ENCODE peak calls at places on chromosomes 12 and 14, in seven cellular contexts. A is thoracic aorta; C is endothelial cell; B is CD8-positive, alpha-beta T cell; F is cardiac muscle cell; M is H9; P is GM20000. N is an unnamed sample.

GRCh38 chr14:75539562-75540478 is 17.6 kb downstream of the BATF start:
- DNase-seq in B (peak), P (peak), C (no peak), M (no peak), F (no peak), A (no peak), N (no peak)

GRCh38 chr12:75724913-75725312 is 213.5 kb upstream of the KRR1 start:
- DNase-seq in M (no peak), P (no peak), F (peak), A (no peak), C (no peak), B (no peak), N (no peak)

GRCh38 chr12:45518516-45519235 is 210.8 kb upstream of the ARID2 start:
- DNase-seq in F (no peak), P (peak), B (peak), C (no peak), A (no peak), M (no peak), N (no peak)

GRCh38 chr12:50398931-50399330 is 1.8 kb upstream of the LARP4 start:
- DNase-seq in C (no peak), F (no peak), M (peak), A (no peak), P (no peak), B (no peak), N (no peak)

GRCh38 chr14:104386281-104386841 is 193.2 kb upstream of the C14orf180 start:
- DNase-seq in B (no peak), P (no peak), F (no peak), C (no peak), M (peak), A (no peak), N (peak)

GRCh38 chr12:94208433-94208921 is 60.1 kb downstream of the PLXNC1 start:
- DNase-seq in M (no peak), B (no peak), P (peak), F (no peak), A (no peak), C (no peak), N (no peak)

GRCh38 chr14:68797180-68797670 is 4.4 kb upstream of the ZFP36L1 start:
- DNase-seq in A (no peak), F (no peak), P (no peak), M (peak), C (no peak), B (no peak), N (peak)

GRCh38 chr14:105481886-105482454 is 4.7 kb upstream of the CRIP1 start:
- DNase-seq in C (peak), B (peak), P (peak), A (peak), F (peak), M (peak), N (peak)

GRCh38 chr12:49809369-49810158 is 18.6 kb downstream of the NCKAP5L start:
- DNase-seq in M (no peak), A (no peak), P (no peak), C (peak), B (no peak), F (no peak), N (peak)

GRCh38 chr12:89477633-89478279 is 46.8 kb downstream of the GALNT4 start:
- DNase-seq in C (no peak), F (no peak), P (no peak), M (no peak), B (no peak), A (no peak), N (no peak)
- TF ChIP-seq CTCF in C (no peak), F (no peak), P (no peak), M (no peak), B (no peak), A (no peak), N (no peak)

GRCh38 chr14:58362798-58363412 is 32.8 kb upstream of the TOMM20L start:
- DNase-seq in C (no peak), A (no peak), F (peak), B (no peak), P (peak), M (no peak), N (no peak)
- TF ChIP-seq CTCF in C (no peak), A (no peak), F (peak), B (no peak), P (no peak), M (peak), N (no peak)

GRCh38 chr12:67459578-67459977 is 189.0 kb upstream of the DYRK2 start:
- DNase-seq in C (no peak), M (no peak), P (no peak), A (no peak), F (no peak), B (no peak), N (no peak)
- TF ChIP-seq CTCF in C (no peak), M (no peak), P (no peak), A (no peak), F (no peak), B (no peak), N (no peak)

GRCh38 chr12:58443273-58443980 is 476.9 kb downstream of the LRIG3 start:
- DNase-seq in M (peak), F (peak), B (no peak), C (peak), A (no peak), P (peak), N (peak)
- TF ChIP-seq CTCF in M (peak), F (peak), B (no peak), C (peak), A (peak), P (peak), N (peak)

GRCh38 chr12:108455706-108456105 is 59.4 kb upstream of the FICD start:
- DNase-seq in C (no peak), F (no peak), M (no peak), A (no peak), B (no peak), P (no peak), N (no peak)

GRCh38 chr12:108457006-108457733 is 57.9 kb upstream of the FICD start:
- DNase-seq in B (no peak), P (peak), A (no peak), M (peak), C (peak), F (peak), N (no peak)

GRCh38 chr12:108461071-108461670 is 53.9 kb upstream of the FICD start:
- DNase-seq in B (no peak), M (no peak), F (no peak), P (no peak), A (no peak), C (no peak), N (no peak)

GRCh38 chr12:108457734-108458361 is 57.2 kb upstream of the FICD start:
- DNase-seq in C (no peak), P (no peak), A (no peak), F (no peak), B (no peak), M (no peak), N (no peak)

GRCh38 chr12:108459106-108459505 is 56.0 kb upstream of the FICD start:
- DNase-seq in B (no peak), F (no peak), C (no peak), P (no peak), M (no peak), A (no peak), N (no peak)
- TF ChIP-seq CTCF in B (no peak), F (no peak), C (no peak), P (no peak), M (no peak), A (no peak), N (no peak)

DNA sequence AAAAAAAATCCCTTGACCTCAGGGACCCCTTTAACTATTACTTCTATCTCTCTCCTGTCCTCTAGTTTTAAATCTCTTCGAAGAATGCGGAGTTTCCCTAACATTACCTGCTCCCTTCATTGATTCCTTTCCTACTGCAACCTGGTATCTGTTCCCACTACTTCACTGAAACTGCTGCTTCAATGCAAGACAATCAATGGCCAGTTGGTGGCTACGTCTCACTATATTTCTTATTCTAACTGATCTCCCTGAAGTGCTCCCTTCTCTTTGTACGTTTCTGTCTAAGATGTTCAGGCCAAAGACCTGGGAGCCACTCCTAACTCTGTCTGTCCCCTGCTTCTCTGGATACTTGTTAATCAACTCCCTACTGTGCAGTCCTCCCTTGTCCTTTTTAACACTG is 10.3 kb upstream of the KCNA1 start:
- DNase-seq in C (no peak), P (peak), M (no peak), B (no peak), A (no peak), F (no peak), N (no peak)
- TF ChIP-seq CTCF in C (no peak), P (peak), M (peak), B (no peak), A (no peak), F (no peak), N (no peak)

GRCh38 chr14:77126074-77126325 is 15.6 kb downstream of the ZDHHC22 start:
- DNase-seq in P (no peak), B (no peak), M (peak), F (no peak), C (no peak), A (no peak), N (no peak)

GRCh38 chr14:77123381-77124344 is 17.9 kb downstream of the ZDHHC22 start:
- DNase-seq in P (peak), C (no peak), M (peak), F (no peak), B (no peak), A (no peak), N (no peak)

GRCh38 chr14:77126461-77126990 is 15.1 kb downstream of the ZDHHC22 start:
- DNase-seq in M (peak), C (no peak), B (no peak), A (no peak), P (peak), F (no peak), N (no peak)

GRCh38 chr14:77124345-77125274 is 17.0 kb downstream of the ZDHHC22 start:
- DNase-seq in A (no peak), F (peak), C (peak), B (peak), P (peak), M (peak), N (peak)

GRCh38 chr14:77125275-77126073 is 16.1 kb downstream of the ZDHHC22 start:
- DNase-seq in B (no peak), P (peak), M (peak), F (no peak), C (no peak), A (no peak), N (no peak)
- TF ChIP-seq CTCF in B (peak), P (no peak), M (peak), F (no peak), C (peak), A (peak), N (peak)

DNA sequence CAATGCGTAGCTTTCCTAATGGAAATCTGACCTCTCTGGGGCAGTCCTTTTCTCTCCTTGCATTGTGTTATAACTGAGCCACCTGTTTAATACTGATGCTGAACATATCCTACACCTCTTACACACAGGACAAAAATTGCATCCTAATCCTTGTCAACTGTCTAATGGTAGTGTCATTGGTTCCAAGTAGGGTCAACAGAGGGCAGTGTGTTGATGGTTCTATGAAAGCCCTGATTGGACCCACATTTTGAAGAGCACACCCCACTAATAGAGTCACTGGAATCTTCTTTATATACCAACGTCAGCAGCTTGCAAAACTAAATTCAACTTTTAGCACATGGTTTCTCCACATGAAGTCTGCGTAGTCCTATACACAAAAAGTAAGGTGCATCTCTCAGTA is 148.2 kb downstream of the SLC25A21 start:
- DNase-seq in M (no peak), P (no peak), F (no peak), A (no peak), C (no peak), B (no peak), N (no peak)
- TF ChIP-seq CTCF in M (peak), P (no peak), F (no peak), A (no peak), C (no peak), B (no peak), N (no peak)

DNA sequence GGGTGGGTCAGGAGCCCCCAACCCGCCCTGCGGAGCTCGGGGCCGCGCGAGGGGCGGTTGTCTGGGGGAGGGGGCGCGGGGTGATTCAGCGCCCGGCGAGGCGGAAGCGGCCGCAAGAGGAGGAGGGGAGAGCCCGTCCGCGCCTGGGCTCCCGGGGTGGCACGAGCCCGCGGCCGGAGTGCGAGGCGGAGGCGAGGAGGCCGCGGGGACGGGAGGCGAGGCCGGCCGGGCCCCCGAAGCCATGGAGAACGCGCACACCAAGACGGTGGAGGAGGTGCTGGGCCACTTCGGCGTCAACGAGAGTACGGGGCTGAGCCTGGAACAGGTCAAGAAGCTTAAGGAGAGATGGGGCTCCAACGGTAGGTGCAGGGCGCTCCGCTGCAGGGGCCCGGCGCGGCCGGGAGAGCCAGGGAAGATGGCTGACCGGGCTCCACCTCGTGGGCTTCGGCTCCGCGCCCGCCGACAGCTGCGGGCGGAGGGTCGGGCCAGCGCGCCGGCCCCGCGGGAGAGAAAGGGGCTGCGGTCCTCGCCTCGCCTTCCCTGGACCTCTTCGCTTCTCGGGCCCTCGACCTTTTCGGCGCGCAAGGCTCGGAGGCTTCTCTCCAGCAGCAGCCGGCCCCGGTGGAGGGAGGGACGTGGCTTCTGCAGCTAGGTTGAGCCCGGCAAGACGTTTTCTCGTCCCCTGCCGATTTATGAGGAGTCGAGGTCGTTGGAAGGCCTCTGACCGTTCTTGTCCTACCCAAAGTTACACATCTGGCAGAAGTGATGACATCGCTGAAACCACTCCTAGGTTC is 699 bp downstream of the ATP2A2 start:
- DNase-seq in M (peak), A (no peak), P (peak), C (peak), B (peak), F (peak), N (peak)
- TF ChIP-seq CTCF in M (no peak), A (no peak), P (no peak), C (no peak), B (no peak), F (peak), N (no peak)